ENCODE peak calls at places on chromosomes 2 and 18, in eight cellular contexts. T is astrocyte, S is fibroblast of mammary gland, B is Peyer's patch, Q is type B pancreatic cell, A is GM13976, G is colonic mucosa, I is CD14-positive monocyte. Y is an unnamed sample.

GRCh38 chr2:202014328-202015034 is 19.2 kb upstream of the FZD7 start:
- DNase-seq in S (no peak), G (no peak), B (no peak), T (no peak), Q (no peak), A (no peak), I (no peak), Y (no peak)

GRCh38 chr2:150938586-150938985 is 323.1 kb downstream of the RBM43 start:
- DNase-seq in I (no peak), A (no peak), B (no peak), Q (no peak), S (peak; percentile 52), G (no peak), T (peak; percentile 42), Y (no peak)

GRCh38 chr2:101571951-101572350 is 97.0 kb upstream of the RFX8 start:
- DNase-seq in S (no peak), T (no peak), Q (no peak), G (no peak), A (no peak), B (no peak), I (no peak), Y (no peak)

GRCh38 chr18:1648715-1649114 is 744.0 kb downstream of the ADCYAP1 start:
- DNase-seq in G (no peak), B (no peak), T (no peak), A (no peak), S (no peak), Q (no peak), I (no peak), Y (no peak)

GRCh38 chr2:238501311-238501710 is 74.6 kb downstream of the ASB1 start:
- DNase-seq in S (no peak), T (no peak), Q (no peak), I (no peak), B (no peak), G (no peak), A (no peak), Y (peak; percentile 73)

GRCh38 chr2:146633159-146633558 is 1211.7 kb upstream of the ACVR2A start:
- DNase-seq in G (no peak), T (no peak), B (no peak), I (no peak), S (no peak), A (no peak), Q (no peak), Y (no peak)

GRCh38 chr18:57727952-57728807 is 74.9 kb downstream of the ATP8B1 start:
- DNase-seq in G (peak; percentile 13), T (peak; percentile 71), I (no peak), B (no peak), Q (no peak), A (no peak), S (peak; percentile 70), Y (peak; percentile 34)

GRCh38 chr2:40535891-40536290 is 84.0 kb upstream of the SLC8A1 start:
- DNase-seq in A (no peak), G (no peak), S (no peak), T (no peak), B (no peak), Q (no peak), I (no peak), Y (no peak)

GRCh38 chr18:21180588-21180987 is 61.4 kb upstream of the GREB1L start:
- DNase-seq in I (no peak), B (no peak), A (no peak), Q (no peak), S (no peak), T (no peak), G (no peak), Y (no peak)

GRCh38 chr2:159290289-159290907 is 3.9 kb upstream of the WDSUB1 start:
- DNase-seq in B (no peak), G (peak; percentile 24), A (peak; percentile 20), Q (no peak), S (peak; percentile 94), T (peak; percentile 56), I (peak; percentile 59), Y (no peak)

GRCh38 chr2:9213477-9214051 is 7.0 kb downstream of the ASAP2 start:
- DNase-seq in S (no peak), G (no peak), A (no peak), Q (peak; percentile 37), I (no peak), T (no peak), B (no peak), Y (peak; percentile 76)

GRCh38 chr18:27249933-27250332 is 64.8 kb upstream of the CHST9 start:
- DNase-seq in T (no peak), I (no peak), B (no peak), Q (no peak), A (no peak), S (no peak), G (no peak), Y (no peak)

GRCh38 chr2:233264667-233265066 is 13.2 kb downstream of the ATG16L1 start:
- DNase-seq in A (no peak), S (no peak), T (no peak), B (no peak), Q (no peak), G (no peak), I (no peak), Y (no peak)

GRCh38 chr18:21980744-21981143 is 188.6 kb upstream of the GATA6 start:
- DNase-seq in S (no peak), G (no peak), T (no peak), Q (no peak), A (no peak), B (no peak), I (no peak), Y (no peak)

GRCh38 chr18:37533647-37534565 is 31.7 kb downstream of the CELF4 start:
- DNase-seq in S (no peak), T (no peak), G (no peak), A (no peak), B (no peak), Q (no peak), I (no peak), Y (no peak)

GRCh38 chr18:2874765-2875164 is 28.0 kb downstream of the EMILIN2 start:
- DNase-seq in A (no peak), B (no peak), Q (peak; percentile 8), T (no peak), S (no peak), I (no peak), G (no peak), Y (no peak)

GRCh38 chr2:14944562-14945346 is 312.2 kb downstream of the LRATD1 start:
- DNase-seq in B (no peak), G (no peak), I (no peak), Q (no peak), S (peak; percentile 42), T (peak; percentile 26), A (no peak), Y (no peak)
- TF ChIP-seq CTCF in B (no peak), G (no peak), I (no peak), Q (peak; percentile 61), S (peak; percentile 47), T (peak; percentile 41), A (no peak), Y (no peak)

GRCh38 chr2:118843492-118844132 is 3.8 kb downstream of the EN1 start:
- DNase-seq in A (peak; percentile 21), G (no peak), Q (no peak), T (no peak), I (no peak), S (no peak), B (no peak), Y (peak; percentile 53)

GRCh38 chr2:118845843-118846666 is 1.4 kb downstream of the EN1 start:
- DNase-seq in T (no peak), A (no peak), Q (no peak), I (no peak), S (no peak), B (no peak), G (no peak), Y (peak; percentile 81)

GRCh38 chr2:118846667-118847446 is 591 bp downstream of the EN1 start:
- DNase-seq in Q (no peak), B (no peak), S (peak; percentile 53), T (no peak), G (no peak), I (no peak), A (no peak), Y (peak; percentile 81)

GRCh38 chr2:118844261-118845004 is 3.0 kb downstream of the EN1 start:
- DNase-seq in G (no peak), Q (no peak), A (no peak), B (no peak), T (no peak), S (peak; percentile 62), I (no peak), Y (peak; percentile 68)

DNA sequence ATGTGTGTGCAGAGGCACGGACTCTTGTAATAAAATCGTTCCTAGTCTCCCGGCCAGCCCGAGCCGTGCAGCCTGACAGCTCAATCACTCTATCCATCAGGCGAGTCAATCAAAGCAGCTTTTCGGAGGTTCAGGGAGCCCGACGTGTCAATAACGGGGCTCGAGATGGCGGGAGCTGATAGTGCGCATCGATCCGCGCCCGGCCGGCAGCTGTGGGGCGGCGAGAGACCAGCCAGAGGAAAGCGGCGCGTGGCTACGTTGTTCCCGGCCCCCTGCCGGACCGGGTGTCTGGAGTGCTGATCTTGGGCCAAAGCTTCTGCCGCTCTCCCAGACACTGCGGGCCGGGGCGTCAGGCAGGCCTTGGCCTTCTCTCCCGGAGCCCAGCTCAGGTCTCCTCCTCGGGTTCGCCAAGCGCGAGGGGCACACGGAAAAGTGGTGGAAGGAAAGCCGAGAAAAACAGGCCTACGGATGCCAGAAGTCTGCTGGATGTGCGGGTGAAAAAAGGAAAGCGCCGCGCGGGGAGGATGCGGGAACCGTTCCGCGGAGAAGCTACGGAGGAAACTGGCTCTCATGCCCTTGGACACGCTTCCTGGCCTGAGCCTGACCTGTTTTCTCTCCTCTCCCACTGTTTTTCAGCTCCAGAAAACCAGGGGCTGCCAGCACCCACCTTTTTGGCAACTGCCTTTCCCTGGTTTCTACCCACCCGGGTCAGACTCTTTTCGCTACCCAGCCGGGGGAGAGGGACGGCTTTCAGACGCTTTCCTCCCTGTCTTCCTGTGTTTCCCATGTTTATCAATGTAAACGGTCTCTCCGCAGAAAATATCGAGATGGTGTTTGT is 2.2 kb downstream of the EN1 start:
- DNase-seq in I (no peak), A (no peak), B (no peak), T (no peak), S (no peak), G (no peak), Q (no peak), Y (peak; percentile 80)
- TF ChIP-seq CTCF in I (no peak), A (no peak), B (no peak), T (no peak), S (no peak), G (no peak), Q (no peak), Y (no peak)

GRCh38 chr18:64100136-64100922 is 48.6 kb downstream of the LINC00305 start:
- DNase-seq in Q (no peak), S (no peak), A (no peak), I (no peak), G (no peak), B (no peak), T (no peak), Y (no peak)
- TF ChIP-seq CTCF in Q (no peak), S (no peak), A (no peak), I (no peak), G (no peak), B (no peak), T (no peak), Y (no peak)

DNA sequence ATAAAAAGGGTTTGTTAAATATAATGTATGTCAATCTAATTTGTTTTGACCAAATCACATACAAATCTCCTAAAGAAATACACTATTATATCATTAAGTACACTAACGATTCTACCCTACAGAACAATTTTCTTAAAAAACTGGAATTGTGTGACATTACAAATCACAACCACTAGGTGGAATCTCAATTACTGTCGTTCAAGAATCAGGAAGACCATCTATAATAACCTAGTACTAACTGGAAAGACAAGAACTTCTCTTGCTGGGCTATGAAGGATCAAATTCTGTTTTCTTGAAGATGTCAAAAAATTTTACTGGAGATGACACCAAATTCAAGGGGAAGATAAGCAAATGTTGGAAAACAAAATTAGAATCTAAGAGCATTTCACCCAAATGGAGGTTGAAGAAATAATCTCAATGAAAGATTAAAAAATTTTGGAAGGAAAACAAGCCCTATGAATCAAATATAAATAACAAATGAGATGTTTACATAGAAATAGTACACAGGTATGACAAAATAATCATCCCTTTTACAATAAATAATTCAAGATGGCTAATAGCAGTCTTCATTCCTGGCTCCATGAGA is 110.9 kb downstream of the STK39 start:
- DNase-seq in T (peak; percentile 36), B (no peak), G (no peak), A (peak; percentile 8), Q (no peak), I (no peak), S (peak; percentile 66), Y (no peak)
- TF ChIP-seq CTCF in T (peak; percentile 44), B (peak; percentile 51), G (peak; percentile 56), A (peak; percentile 17), Q (peak; percentile 76), I (peak; percentile 81), S (peak; percentile 58), Y (peak; percentile 54)